ENCODE peak calls at places on chromosomes 13 and 19, in eight cellular contexts. One of them, this sample, is unnamed.

GRCh38 chr19:17645339-17645963 is 42.7 kb downstream of the UNC13A start:
- DNase-seq in HS-5: no peak
- DNase-seq in fibroblast of pulmonary artery: no peak
- DNase-seq in non-pigmented ciliary epithelial cell: no peak
- DNase-seq in GM04504: no peak
- DNase-seq in T follicular helper cell: no peak
- DNase-seq in stimulated activated CD8-positive, alpha-beta memory T cell treated with anti-CD3 and anti-CD28 coated beads, Interleukin-4, amount 100 ng/mL, for 1 hour: no peak
- DNase-seq in cardiac fibroblast: no peak
- DNase-seq in this sample: no peak

GRCh38 chr19:5560156-5560555 is 7.6 kb downstream of the TINCR start:
- DNase-seq in HS-5: no peak
- DNase-seq in non-pigmented ciliary epithelial cell: no peak
- DNase-seq in GM04504: no peak
- DNase-seq in fibroblast of pulmonary artery: no peak
- DNase-seq in cardiac fibroblast: no peak
- DNase-seq in T follicular helper cell: no peak
- DNase-seq in stimulated activated CD8-positive, alpha-beta memory T cell treated with anti-CD3 and anti-CD28 coated beads, Interleukin-4, amount 100 ng/mL, for 1 hour: no peak
- DNase-seq in this sample: no peak

GRCh38 chr13:99356216-99357089 is 49.3 kb upstream of the GPR183 start:
- DNase-seq in cardiac fibroblast: peak
- DNase-seq in fibroblast of pulmonary artery: peak
- DNase-seq in GM04504: peak
- DNase-seq in stimulated activated CD8-positive, alpha-beta memory T cell treated with anti-CD3 and anti-CD28 coated beads, Interleukin-4, amount 100 ng/mL, for 1 hour: no peak
- DNase-seq in T follicular helper cell: peak
- DNase-seq in non-pigmented ciliary epithelial cell: peak
- DNase-seq in HS-5: no peak
- DNase-seq in this sample: peak

GRCh38 chr13:30133976-30134375 is 173.4 kb downstream of the KATNAL1 start:
- DNase-seq in fibroblast of pulmonary artery: no peak
- DNase-seq in cardiac fibroblast: peak
- DNase-seq in GM04504: no peak
- DNase-seq in stimulated activated CD8-positive, alpha-beta memory T cell treated with anti-CD3 and anti-CD28 coated beads, Interleukin-4, amount 100 ng/mL, for 1 hour: no peak
- DNase-seq in T follicular helper cell: no peak
- DNase-seq in non-pigmented ciliary epithelial cell: no peak
- DNase-seq in HS-5: no peak
- DNase-seq in this sample: no peak

GRCh38 chr13:49046534-49046933 is 70.8 kb downstream of the FNDC3A start:
- DNase-seq in HS-5: no peak
- DNase-seq in stimulated activated CD8-positive, alpha-beta memory T cell treated with anti-CD3 and anti-CD28 coated beads, Interleukin-4, amount 100 ng/mL, for 1 hour: no peak
- DNase-seq in non-pigmented ciliary epithelial cell: no peak
- DNase-seq in fibroblast of pulmonary artery: no peak
- DNase-seq in GM04504: no peak
- DNase-seq in T follicular helper cell: no peak
- DNase-seq in cardiac fibroblast: peak
- DNase-seq in this sample: peak

GRCh38 chr13:25659091-25659502 is 287.3 kb downstream of the ATP8A2 start:
- DNase-seq in cardiac fibroblast: no peak
- DNase-seq in HS-5: no peak
- DNase-seq in stimulated activated CD8-positive, alpha-beta memory T cell treated with anti-CD3 and anti-CD28 coated beads, Interleukin-4, amount 100 ng/mL, for 1 hour: no peak
- DNase-seq in fibroblast of pulmonary artery: no peak
- DNase-seq in GM04504: no peak
- DNase-seq in T follicular helper cell: no peak
- DNase-seq in non-pigmented ciliary epithelial cell: no peak
- DNase-seq in this sample: peak

GRCh38 chr13:36981156-36981743 is 17.9 kb downstream of the ALG5 start:
- DNase-seq in non-pigmented ciliary epithelial cell: no peak
- DNase-seq in fibroblast of pulmonary artery: peak
- DNase-seq in GM04504: no peak
- DNase-seq in cardiac fibroblast: peak
- DNase-seq in T follicular helper cell: no peak
- DNase-seq in HS-5: no peak
- DNase-seq in stimulated activated CD8-positive, alpha-beta memory T cell treated with anti-CD3 and anti-CD28 coated beads, Interleukin-4, amount 100 ng/mL, for 1 hour: no peak
- DNase-seq in this sample: peak

GRCh38 chr19:48487544-48487943 is 18.4 kb downstream of the CYTH2 start:
- DNase-seq in T follicular helper cell: no peak
- DNase-seq in HS-5: no peak
- DNase-seq in non-pigmented ciliary epithelial cell: no peak
- DNase-seq in GM04504: no peak
- DNase-seq in cardiac fibroblast: no peak
- DNase-seq in fibroblast of pulmonary artery: no peak
- DNase-seq in stimulated activated CD8-positive, alpha-beta memory T cell treated with anti-CD3 and anti-CD28 coated beads, Interleukin-4, amount 100 ng/mL, for 1 hour: no peak
- DNase-seq in this sample: no peak

GRCh38 chr19:19526581-19527370 is 1.9 kb upstream of the YJEFN3 start:
- DNase-seq in fibroblast of pulmonary artery: no peak
- DNase-seq in HS-5: no peak
- DNase-seq in cardiac fibroblast: no peak
- DNase-seq in GM04504: no peak
- DNase-seq in stimulated activated CD8-positive, alpha-beta memory T cell treated with anti-CD3 and anti-CD28 coated beads, Interleukin-4, amount 100 ng/mL, for 1 hour: no peak
- DNase-seq in T follicular helper cell: no peak
- DNase-seq in non-pigmented ciliary epithelial cell: no peak
- DNase-seq in this sample: no peak

GRCh38 chr19:39299832-39300231 is 3.6 kb downstream of the IFNL1 start:
- DNase-seq in HS-5: no peak
- DNase-seq in T follicular helper cell: no peak
- DNase-seq in stimulated activated CD8-positive, alpha-beta memory T cell treated with anti-CD3 and anti-CD28 coated beads, Interleukin-4, amount 100 ng/mL, for 1 hour: no peak
- DNase-seq in fibroblast of pulmonary artery: no peak
- DNase-seq in non-pigmented ciliary epithelial cell: no peak
- DNase-seq in cardiac fibroblast: no peak
- DNase-seq in GM04504: no peak
- DNase-seq in this sample: no peak

GRCh38 chr13:46660859-46661258 is 107.9 kb downstream of the LRCH1 start:
- DNase-seq in GM04504: no peak
- DNase-seq in stimulated activated CD8-positive, alpha-beta memory T cell treated with anti-CD3 and anti-CD28 coated beads, Interleukin-4, amount 100 ng/mL, for 1 hour: no peak
- DNase-seq in non-pigmented ciliary epithelial cell: no peak
- DNase-seq in T follicular helper cell: no peak
- DNase-seq in cardiac fibroblast: no peak
- DNase-seq in fibroblast of pulmonary artery: no peak
- DNase-seq in HS-5: no peak
- DNase-seq in this sample: no peak

GRCh38 chr19:53132231-53132991 is at the start of gene ZNF415:
- DNase-seq in HS-5: peak
- DNase-seq in non-pigmented ciliary epithelial cell: peak
- DNase-seq in GM04504: peak
- DNase-seq in fibroblast of pulmonary artery: peak
- DNase-seq in stimulated activated CD8-positive, alpha-beta memory T cell treated with anti-CD3 and anti-CD28 coated beads, Interleukin-4, amount 100 ng/mL, for 1 hour: peak
- DNase-seq in T follicular helper cell: no peak
- DNase-seq in cardiac fibroblast: peak
- DNase-seq in this sample: peak

GRCh38 chr19:35901854-35902661 is at the start of gene HCST:
- DNase-seq in non-pigmented ciliary epithelial cell: no peak
- DNase-seq in HS-5: peak
- DNase-seq in cardiac fibroblast: peak
- DNase-seq in GM04504: peak
- DNase-seq in T follicular helper cell: peak
- DNase-seq in stimulated activated CD8-positive, alpha-beta memory T cell treated with anti-CD3 and anti-CD28 coated beads, Interleukin-4, amount 100 ng/mL, for 1 hour: no peak
- DNase-seq in fibroblast of pulmonary artery: no peak
- DNase-seq in this sample: peak

GRCh38 chr19:48756686-48757085 is 1.4 kb downstream of the FGF21 start:
- DNase-seq in stimulated activated CD8-positive, alpha-beta memory T cell treated with anti-CD3 and anti-CD28 coated beads, Interleukin-4, amount 100 ng/mL, for 1 hour: no peak
- DNase-seq in cardiac fibroblast: no peak
- DNase-seq in GM04504: no peak
- DNase-seq in T follicular helper cell: no peak
- DNase-seq in non-pigmented ciliary epithelial cell: no peak
- DNase-seq in fibroblast of pulmonary artery: no peak
- DNase-seq in HS-5: no peak
- DNase-seq in this sample: no peak

GRCh38 chr13:37143901-37144300 is 38.4 kb upstream of the CSNK1A1L start:
- DNase-seq in fibroblast of pulmonary artery: peak
- DNase-seq in T follicular helper cell: no peak
- DNase-seq in GM04504: no peak
- DNase-seq in stimulated activated CD8-positive, alpha-beta memory T cell treated with anti-CD3 and anti-CD28 coated beads, Interleukin-4, amount 100 ng/mL, for 1 hour: no peak
- DNase-seq in non-pigmented ciliary epithelial cell: no peak
- DNase-seq in HS-5: no peak
- DNase-seq in cardiac fibroblast: peak
- DNase-seq in this sample: no peak

GRCh38 chr19:46067691-46068090 is 26.9 kb upstream of the IGFL4 start:
- DNase-seq in stimulated activated CD8-positive, alpha-beta memory T cell treated with anti-CD3 and anti-CD28 coated beads, Interleukin-4, amount 100 ng/mL, for 1 hour: no peak
- DNase-seq in fibroblast of pulmonary artery: no peak
- DNase-seq in non-pigmented ciliary epithelial cell: no peak
- DNase-seq in GM04504: no peak
- DNase-seq in cardiac fibroblast: no peak
- DNase-seq in HS-5: no peak
- DNase-seq in T follicular helper cell: no peak
- DNase-seq in this sample: no peak

GRCh38 chr13:47853236-47853635 is 147.8 kb downstream of the SUCLA2 start:
- DNase-seq in non-pigmented ciliary epithelial cell: peak
- DNase-seq in HS-5: no peak
- DNase-seq in T follicular helper cell: no peak
- DNase-seq in stimulated activated CD8-positive, alpha-beta memory T cell treated with anti-CD3 and anti-CD28 coated beads, Interleukin-4, amount 100 ng/mL, for 1 hour: no peak
- DNase-seq in cardiac fibroblast: peak
- DNase-seq in GM04504: peak
- DNase-seq in fibroblast of pulmonary artery: no peak
- DNase-seq in this sample: peak

GRCh38 chr13:51298812-51299211 is 40.7 kb upstream of the SERPINE3 start:
- DNase-seq in cardiac fibroblast: peak
- DNase-seq in non-pigmented ciliary epithelial cell: no peak
- DNase-seq in stimulated activated CD8-positive, alpha-beta memory T cell treated with anti-CD3 and anti-CD28 coated beads, Interleukin-4, amount 100 ng/mL, for 1 hour: no peak
- DNase-seq in T follicular helper cell: no peak
- DNase-seq in HS-5: no peak
- DNase-seq in fibroblast of pulmonary artery: peak
- DNase-seq in GM04504: no peak
- DNase-seq in this sample: peak

GRCh38 chr19:21568816-21569496 is 63.6 kb downstream of the ZNF429 start:
- DNase-seq in fibroblast of pulmonary artery: peak
- DNase-seq in cardiac fibroblast: peak
- DNase-seq in T follicular helper cell: peak
- DNase-seq in stimulated activated CD8-positive, alpha-beta memory T cell treated with anti-CD3 and anti-CD28 coated beads, Interleukin-4, amount 100 ng/mL, for 1 hour: peak
- DNase-seq in non-pigmented ciliary epithelial cell: peak
- DNase-seq in GM04504: peak
- DNase-seq in HS-5: no peak
- DNase-seq in this sample: peak

GRCh38 chr19:16445238-16446107 is 26.3 kb downstream of the EPS15L1 start:
- DNase-seq in cardiac fibroblast: peak
- DNase-seq in GM04504: no peak
- DNase-seq in HS-5: peak
- DNase-seq in stimulated activated CD8-positive, alpha-beta memory T cell treated with anti-CD3 and anti-CD28 coated beads, Interleukin-4, amount 100 ng/mL, for 1 hour: no peak
- DNase-seq in T follicular helper cell: no peak
- DNase-seq in non-pigmented ciliary epithelial cell: no peak
- DNase-seq in fibroblast of pulmonary artery: no peak
- DNase-seq in this sample: no peak

GRCh38 chr13:47298506-47298905 is 401.7 kb upstream of the HTR2A start:
- DNase-seq in HS-5: no peak
- DNase-seq in non-pigmented ciliary epithelial cell: no peak
- DNase-seq in fibroblast of pulmonary artery: peak
- DNase-seq in GM04504: no peak
- DNase-seq in cardiac fibroblast: peak
- DNase-seq in T follicular helper cell: no peak
- DNase-seq in stimulated activated CD8-positive, alpha-beta memory T cell treated with anti-CD3 and anti-CD28 coated beads, Interleukin-4, amount 100 ng/mL, for 1 hour: no peak
- DNase-seq in this sample: no peak

GRCh38 chr19:54108496-54108895 is 5.8 kb downstream of the NDUFA3 start:
- DNase-seq in non-pigmented ciliary epithelial cell: no peak
- DNase-seq in HS-5: no peak
- DNase-seq in cardiac fibroblast: no peak
- DNase-seq in T follicular helper cell: no peak
- DNase-seq in GM04504: no peak
- DNase-seq in stimulated activated CD8-positive, alpha-beta memory T cell treated with anti-CD3 and anti-CD28 coated beads, Interleukin-4, amount 100 ng/mL, for 1 hour: no peak
- DNase-seq in fibroblast of pulmonary artery: no peak
- DNase-seq in this sample: no peak

GRCh38 chr13:112714772-112715569 is 25.1 kb downstream of the ATP11A start:
- DNase-seq in T follicular helper cell: no peak
- DNase-seq in non-pigmented ciliary epithelial cell: no peak
- DNase-seq in cardiac fibroblast: no peak
- DNase-seq in HS-5: no peak
- DNase-seq in GM04504: no peak
- DNase-seq in fibroblast of pulmonary artery: peak
- DNase-seq in stimulated activated CD8-positive, alpha-beta memory T cell treated with anti-CD3 and anti-CD28 coated beads, Interleukin-4, amount 100 ng/mL, for 1 hour: no peak
- DNase-seq in this sample: no peak

GRCh38 chr19:47096721-47097120 is 16.9 kb downstream of the ZC3H4 start:
- DNase-seq in fibroblast of pulmonary artery: no peak
- DNase-seq in T follicular helper cell: no peak
- DNase-seq in stimulated activated CD8-positive, alpha-beta memory T cell treated with anti-CD3 and anti-CD28 coated beads, Interleukin-4, amount 100 ng/mL, for 1 hour: no peak
- DNase-seq in non-pigmented ciliary epithelial cell: no peak
- DNase-seq in HS-5: no peak
- DNase-seq in cardiac fibroblast: no peak
- DNase-seq in GM04504: no peak
- DNase-seq in this sample: no peak

GRCh38 chr19:51593969-51594773 is 23.1 kb downstream of the ZNF175 start:
- DNase-seq in stimulated activated CD8-positive, alpha-beta memory T cell treated with anti-CD3 and anti-CD28 coated beads, Interleukin-4, amount 100 ng/mL, for 1 hour: peak
- DNase-seq in fibroblast of pulmonary artery: peak
- DNase-seq in T follicular helper cell: peak
- DNase-seq in cardiac fibroblast: peak
- DNase-seq in HS-5: peak
- DNase-seq in non-pigmented ciliary epithelial cell: peak
- DNase-seq in GM04504: peak
- DNase-seq in this sample: peak

This sample was measured in amniotic epithelial cell.